ENCODE peak calls at places on chromosomes 16 and 17, in eight cellular contexts. M, G, Y, H, V, E, A and I are unnamed samples.

GRCh38 chr16:17476414-17477259 is 5.9 kb upstream of the XYLT1 start:
- DNase-seq in M (peak; percentile 53), G (peak; percentile 42), Y (peak; percentile 46), H (peak; percentile 67), V (peak; percentile 20), E (peak; percentile 67), A (peak; percentile 73), I (peak; percentile 98)

GRCh38 chr16:75289189-75289588 is 37.8 kb upstream of the BCAR1 start:
- DNase-seq in M (no peak), G (no peak), Y (no peak), H (no peak), V (no peak), E (no peak), A (peak; percentile 60), I (no peak)

GRCh38 chr17:72658675-72659074 is 433.8 kb downstream of the SLC39A11 start:
- DNase-seq in M (no peak), G (no peak), Y (no peak), H (no peak), V (no peak), E (no peak), A (no peak), I (no peak)

GRCh38 chr17:3929764-3930163 is 13.5 kb upstream of the P2RX1 start:
- DNase-seq in M (no peak), G (no peak), Y (no peak), H (no peak), V (no peak), E (no peak), A (no peak), I (no peak)

GRCh38 chr17:45936610-45937009 is 42.3 kb downstream of the MAPT start:
- DNase-seq in M (no peak), G (no peak), Y (no peak), H (no peak), V (no peak), E (peak; percentile 43), A (no peak), I (no peak)

GRCh38 chr17:14840616-14841231 is 424.4 kb downstream of the PMP22 start:
- DNase-seq in M (no peak), G (no peak), Y (no peak), H (no peak), V (no peak), E (no peak), A (peak; percentile 77), I (no peak)

GRCh38 chr17:74201250-74201649 is 2.2 kb upstream of the RPL38 start:
- DNase-seq in M (peak; percentile 42), G (no peak), Y (no peak), H (peak; percentile 66), V (no peak), E (peak; percentile 77), A (peak; percentile 80), I (peak; percentile 91)

GRCh38 chr16:86778108-86778745 is 199.9 kb downstream of the FOXL1 start:
- DNase-seq in M (no peak), G (no peak), Y (no peak), H (no peak), V (no peak), E (no peak), A (no peak), I (no peak)

GRCh38 chr16:12721841-12722467 is 81.7 kb downstream of the CPPED1 start:
- DNase-seq in M (no peak), G (no peak), Y (no peak), H (no peak), V (no peak), E (no peak), A (no peak), I (no peak)

GRCh38 chr17:28816540-28816939 is 26.1 kb downstream of the FAM222B start:
- DNase-seq in M (no peak), G (no peak), Y (no peak), H (no peak), V (no peak), E (no peak), A (no peak), I (no peak)

GRCh38 chr17:76266244-76266938 is 1.2 kb downstream of the UBALD2 start:
- DNase-seq in M (no peak), G (peak; percentile 47), Y (peak; percentile 36), H (peak; percentile 41), V (no peak), E (no peak), A (peak; percentile 49), I (no peak)

GRCh38 chr17:60729854-60730253 is 52.2 kb downstream of the BCAS3 start:
- DNase-seq in M (peak; percentile 55), G (peak; percentile 4), Y (no peak), H (no peak), V (no peak), E (no peak), A (no peak), I (no peak)